ENCODE peak calls at places on chromosomes 12 and 14, in six cellular contexts. A, C, Z, P, X and T are unnamed samples.

GRCh38 chr12:8948711-8949524 is 527 bp downstream of the M6PR start:
- DNase-seq in A (peak), C (no peak), Z (peak), P (peak), X (no peak), T (no peak)

GRCh38 chr14:34043627-34044372 is 92.9 kb upstream of the EGLN3 start:
- DNase-seq in A (no peak), C (no peak), Z (peak), P (peak), X (no peak), T (no peak)

GRCh38 chr12:132576701-132577100 is 33.7 kb downstream of the LRCOL1 start:
- DNase-seq in A (no peak), C (no peak), Z (no peak), P (no peak), X (no peak), T (no peak)

GRCh38 chr14:25622752-25623151 is 572.8 kb upstream of the STXBP6 start:
- DNase-seq in A (no peak), C (no peak), Z (no peak), P (no peak), X (no peak), T (no peak)

GRCh38 chr14:29453045-29453444 is 474.6 kb downstream of the PRKD1 start:
- DNase-seq in A (no peak), C (no peak), Z (no peak), P (no peak), X (no peak), T (no peak)

GRCh38 chr14:81406863-81407262 is 6.7 kb upstream of the STON2 start:
- DNase-seq in A (peak), C (no peak), Z (no peak), P (peak), X (no peak), T (no peak)

GRCh38 chr12:131917139-131917710 is 11.9 kb upstream of the PUS1 start:
- DNase-seq in A (no peak), C (no peak), Z (no peak), P (no peak), X (peak), T (no peak)

GRCh38 chr12:43599708-43600107 is 47.7 kb upstream of the ADAMTS20 start:
- DNase-seq in A (no peak), C (no peak), Z (no peak), P (no peak), X (no peak), T (no peak)

DNA sequence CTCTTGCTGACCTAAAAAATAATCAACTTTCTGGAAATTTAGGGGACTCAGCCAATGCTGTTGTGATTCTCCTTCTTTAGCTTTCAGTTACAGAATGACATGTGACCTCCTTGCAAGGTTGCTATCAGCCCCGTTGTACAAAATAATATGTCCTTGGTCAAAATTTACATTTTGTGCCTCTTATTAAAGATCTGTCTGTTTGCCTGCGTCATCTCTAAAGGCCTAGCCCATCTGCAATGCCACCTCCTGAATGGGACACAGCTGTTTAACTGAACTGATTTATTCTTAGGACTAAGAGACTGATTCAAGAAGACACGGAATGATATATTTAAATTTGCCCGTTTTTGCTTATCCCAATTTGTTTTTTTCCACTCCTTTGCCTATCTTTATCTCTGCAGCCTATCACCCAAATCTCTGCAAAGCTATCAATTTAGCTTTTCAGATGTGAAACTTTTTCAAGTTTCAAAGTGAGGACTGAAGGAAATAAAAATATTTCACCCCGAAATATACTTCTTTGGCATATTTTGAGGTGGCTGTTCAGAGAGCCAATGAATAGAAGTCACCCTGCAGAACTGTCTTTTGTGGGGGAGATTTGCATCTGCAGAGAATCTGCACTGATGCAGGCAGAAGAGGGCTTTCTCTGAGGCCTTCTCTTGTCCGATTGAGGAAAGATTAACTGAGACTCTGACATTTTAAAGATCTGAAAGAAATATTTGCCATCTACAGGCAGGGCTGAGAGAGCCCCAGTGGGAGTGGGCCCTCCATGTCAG is 126.0 kb downstream of the VEZT start:
- DNase-seq in A (no peak), C (no peak), Z (no peak), P (no peak), X (no peak), T (no peak)
- TF ChIP-seq CTCF in A (no peak), C (no peak), Z (no peak), P (no peak), X (no peak), T (no peak)

DNA sequence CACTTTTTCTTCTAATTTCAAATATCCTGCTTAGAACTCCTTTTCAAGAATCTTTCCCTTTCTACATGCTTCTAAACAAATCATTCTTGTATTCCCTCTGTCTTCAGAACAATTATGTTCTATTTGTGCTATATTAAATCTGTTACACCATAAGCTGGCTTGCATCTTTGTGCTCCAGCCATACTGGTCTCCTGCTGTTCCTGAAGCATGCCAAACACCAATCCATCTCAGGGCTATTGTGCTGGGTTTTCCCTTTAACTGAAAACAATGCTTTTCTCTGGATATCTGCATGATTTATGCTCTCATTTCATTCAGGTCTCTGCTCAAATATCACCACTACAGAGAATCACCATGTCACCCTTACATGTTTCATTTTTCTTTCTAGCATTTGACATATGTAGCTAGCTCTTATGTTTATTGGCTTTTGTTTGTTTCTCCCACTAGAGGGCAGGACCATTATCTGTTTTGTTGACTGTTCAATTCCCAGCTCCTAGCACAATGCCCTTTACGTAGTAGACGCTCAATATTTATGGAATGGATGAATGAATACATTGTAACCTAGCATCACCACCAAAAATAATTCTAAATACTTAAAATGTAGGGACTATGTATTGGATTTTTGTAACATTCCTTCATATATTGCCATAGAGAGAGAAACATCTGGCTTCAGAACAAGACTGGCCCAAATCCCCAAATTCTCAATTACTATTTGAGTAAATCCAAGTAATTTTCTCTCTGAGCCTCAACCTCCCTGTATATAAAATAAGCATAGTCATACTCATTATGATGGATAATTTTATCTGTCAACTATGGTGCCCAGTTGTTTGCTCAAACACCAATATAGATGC is 302.0 kb upstream of the SYT1 start:
- DNase-seq in A (peak), C (no peak), Z (peak), P (no peak), X (no peak), T (no peak)
- TF ChIP-seq CTCF in A (peak), C (peak), Z (peak), P (peak), X (no peak), T (peak)

GRCh38 chr14:51369814-51370213 is 129.8 kb downstream of the TMX1 start:
- DNase-seq in A (no peak), C (no peak), Z (peak), P (no peak), X (no peak), T (no peak)
- TF ChIP-seq CTCF in A (peak), C (peak), Z (peak), P (no peak), X (no peak), T (peak)

GRCh38 chr12:31958601-31959000 is 614 bp upstream of the RESF1 start:
- DNase-seq in A (no peak), C (no peak), Z (peak), P (no peak), X (no peak), T (no peak)

GRCh38 chr12:31959051-31959700 is at the start of gene RESF1:
- DNase-seq in A (peak), C (peak), Z (peak), P (peak), X (peak), T (peak)

GRCh38 chr12:31962076-31962475 is 2.9 kb downstream of the RESF1 start:
- DNase-seq in A (no peak), C (no peak), Z (no peak), P (no peak), X (no peak), T (no peak)

GRCh38 chr12:31961137-31961536 is 1.9 kb downstream of the RESF1 start:
- DNase-seq in A (no peak), C (no peak), Z (no peak), P (no peak), X (no peak), T (no peak)

GRCh38 chr12:31959701-31960391 is 631 bp downstream of the RESF1 start:
- DNase-seq in A (peak), C (peak), Z (peak), P (peak), X (no peak), T (no peak)
- TF ChIP-seq CTCF in A (peak), C (peak), Z (no peak), P (peak), X (no peak), T (peak)

GRCh38 chr14:70192915-70193314 is 4.2 kb upstream of the SLC8A3 start:
- DNase-seq in A (no peak), C (no peak), Z (peak), P (no peak), X (no peak), T (no peak)
- TF ChIP-seq CTCF in A (no peak), C (no peak), Z (peak), P (no peak), X (no peak), T (no peak)

GRCh38 chr14:71011479-71011878 is 104.2 kb downstream of the PCNX1 start:
- DNase-seq in A (no peak), C (no peak), Z (no peak), P (no peak), X (no peak), T (no peak)
- TF ChIP-seq CTCF in A (peak), C (peak), Z (peak), P (peak), X (no peak), T (no peak)